ENCODE peak calls at places on chromosomes 13 and 19, in nine cellular contexts. One of them, this sample, is unnamed.

GRCh38 chr13:102940143-102940542 is 94.3 kb downstream of the ERCC5 start:
- DNase-seq in left cardiac atrium: no peak
- DNase-seq in activated CD4-positive, alpha-beta T cell treated with anti-CD3 and anti-CD28 coated beads for 36 hours: peak
- DNase-seq in pulmonary artery endothelial cell: no peak
- DNase-seq in EL: no peak
- DNase-seq in SHP77 treated with DMSO at 0.1 percent for 48 hours: no peak
- DNase-seq in fibroblast of gingiva: no peak
- DNase-seq in type B pancreatic cell: no peak
- DNase-seq in iris pigment epithelial cell: no peak
- DNase-seq in this sample: no peak

GRCh38 chr19:45767410-45767880 is 1.6 kb downstream of the SIX5 start:
- DNase-seq in left cardiac atrium: peak
- DNase-seq in activated CD4-positive, alpha-beta T cell treated with anti-CD3 and anti-CD28 coated beads for 36 hours: no peak
- DNase-seq in pulmonary artery endothelial cell: no peak
- DNase-seq in EL: peak
- DNase-seq in SHP77 treated with DMSO at 0.1 percent for 48 hours: no peak
- DNase-seq in fibroblast of gingiva: peak
- DNase-seq in type B pancreatic cell: peak
- DNase-seq in iris pigment epithelial cell: peak
- DNase-seq in this sample: no peak

GRCh38 chr13:29589234-29589633 is 6.3 kb downstream of the SLC7A1 start:
- DNase-seq in left cardiac atrium: no peak
- DNase-seq in activated CD4-positive, alpha-beta T cell treated with anti-CD3 and anti-CD28 coated beads for 36 hours: no peak
- DNase-seq in pulmonary artery endothelial cell: no peak
- DNase-seq in EL: peak
- DNase-seq in SHP77 treated with DMSO at 0.1 percent for 48 hours: no peak
- DNase-seq in fibroblast of gingiva: peak
- DNase-seq in type B pancreatic cell: no peak
- DNase-seq in iris pigment epithelial cell: peak
- DNase-seq in this sample: no peak

GRCh38 chr13:93079294-93079693 is 147.3 kb upstream of the GPC6 start:
- DNase-seq in left cardiac atrium: no peak
- DNase-seq in activated CD4-positive, alpha-beta T cell treated with anti-CD3 and anti-CD28 coated beads for 36 hours: no peak
- DNase-seq in pulmonary artery endothelial cell: no peak
- DNase-seq in EL: peak
- DNase-seq in SHP77 treated with DMSO at 0.1 percent for 48 hours: no peak
- DNase-seq in fibroblast of gingiva: peak
- DNase-seq in type B pancreatic cell: no peak
- DNase-seq in iris pigment epithelial cell: peak
- DNase-seq in this sample: no peak

GRCh38 chr19:6239871-6240676 is 39.7 kb downstream of the MLLT1 start:
- DNase-seq in left cardiac atrium: no peak
- DNase-seq in activated CD4-positive, alpha-beta T cell treated with anti-CD3 and anti-CD28 coated beads for 36 hours: no peak
- DNase-seq in pulmonary artery endothelial cell: no peak
- DNase-seq in EL: no peak
- DNase-seq in SHP77 treated with DMSO at 0.1 percent for 48 hours: no peak
- DNase-seq in fibroblast of gingiva: no peak
- DNase-seq in type B pancreatic cell: no peak
- DNase-seq in iris pigment epithelial cell: no peak
- DNase-seq in this sample: no peak

GRCh38 chr19:38309615-38310278 is 5.7 kb downstream of the C19orf33 start:
- DNase-seq in left cardiac atrium: no peak
- DNase-seq in activated CD4-positive, alpha-beta T cell treated with anti-CD3 and anti-CD28 coated beads for 36 hours: no peak
- DNase-seq in pulmonary artery endothelial cell: no peak
- DNase-seq in EL: no peak
- DNase-seq in SHP77 treated with DMSO at 0.1 percent for 48 hours: no peak
- DNase-seq in fibroblast of gingiva: no peak
- DNase-seq in type B pancreatic cell: no peak
- DNase-seq in iris pigment epithelial cell: no peak
- DNase-seq in this sample: no peak

GRCh38 chr13:100454876-100455275 is 133.7 kb downstream of the GGACT start:
- DNase-seq in left cardiac atrium: no peak
- DNase-seq in activated CD4-positive, alpha-beta T cell treated with anti-CD3 and anti-CD28 coated beads for 36 hours: peak
- DNase-seq in pulmonary artery endothelial cell: no peak
- DNase-seq in EL: peak
- DNase-seq in SHP77 treated with DMSO at 0.1 percent for 48 hours: no peak
- DNase-seq in fibroblast of gingiva: no peak
- DNase-seq in type B pancreatic cell: no peak
- DNase-seq in iris pigment epithelial cell: peak
- DNase-seq in this sample: no peak

GRCh38 chr19:36775768-36776167 is 3.2 kb upstream of the ZNF850 start:
- DNase-seq in left cardiac atrium: peak
- DNase-seq in activated CD4-positive, alpha-beta T cell treated with anti-CD3 and anti-CD28 coated beads for 36 hours: no peak
- DNase-seq in pulmonary artery endothelial cell: no peak
- DNase-seq in EL: no peak
- DNase-seq in SHP77 treated with DMSO at 0.1 percent for 48 hours: no peak
- DNase-seq in fibroblast of gingiva: no peak
- DNase-seq in type B pancreatic cell: no peak
- DNase-seq in iris pigment epithelial cell: peak
- DNase-seq in this sample: no peak

GRCh38 chr19:42469311-42470239 is 26.8 kb upstream of the CXCL17 start:
- DNase-seq in left cardiac atrium: no peak
- DNase-seq in activated CD4-positive, alpha-beta T cell treated with anti-CD3 and anti-CD28 coated beads for 36 hours: peak
- DNase-seq in pulmonary artery endothelial cell: no peak
- DNase-seq in EL: peak
- DNase-seq in SHP77 treated with DMSO at 0.1 percent for 48 hours: no peak
- DNase-seq in fibroblast of gingiva: no peak
- DNase-seq in type B pancreatic cell: no peak
- DNase-seq in iris pigment epithelial cell: peak
- DNase-seq in this sample: no peak

GRCh38 chr13:53012707-53013106 is 15.9 kb upstream of the OLFM4 start:
- DNase-seq in left cardiac atrium: no peak
- DNase-seq in activated CD4-positive, alpha-beta T cell treated with anti-CD3 and anti-CD28 coated beads for 36 hours: no peak
- DNase-seq in pulmonary artery endothelial cell: no peak
- DNase-seq in EL: no peak
- DNase-seq in SHP77 treated with DMSO at 0.1 percent for 48 hours: no peak
- DNase-seq in fibroblast of gingiva: no peak
- DNase-seq in type B pancreatic cell: no peak
- DNase-seq in iris pigment epithelial cell: no peak
- DNase-seq in this sample: no peak

GRCh38 chr13:51638497-51638871 is 54.2 kb downstream of the WDFY2 start:
- DNase-seq in left cardiac atrium: no peak
- DNase-seq in activated CD4-positive, alpha-beta T cell treated with anti-CD3 and anti-CD28 coated beads for 36 hours: no peak
- DNase-seq in pulmonary artery endothelial cell: no peak
- DNase-seq in EL: peak
- DNase-seq in SHP77 treated with DMSO at 0.1 percent for 48 hours: no peak
- DNase-seq in fibroblast of gingiva: no peak
- DNase-seq in type B pancreatic cell: no peak
- DNase-seq in iris pigment epithelial cell: peak
- DNase-seq in this sample: no peak

GRCh38 chr19:49890349-49891311 is 6.1 kb downstream of the IL4I1 start:
- DNase-seq in left cardiac atrium: no peak
- DNase-seq in activated CD4-positive, alpha-beta T cell treated with anti-CD3 and anti-CD28 coated beads for 36 hours: peak
- DNase-seq in pulmonary artery endothelial cell: no peak
- DNase-seq in EL: no peak
- DNase-seq in SHP77 treated with DMSO at 0.1 percent for 48 hours: peak
- DNase-seq in fibroblast of gingiva: no peak
- DNase-seq in type B pancreatic cell: no peak
- DNase-seq in iris pigment epithelial cell: no peak
- DNase-seq in this sample: no peak

GRCh38 chr19:28582344-28582743 is 630.6 kb downstream of the UQCRFS1 start:
- DNase-seq in left cardiac atrium: no peak
- DNase-seq in activated CD4-positive, alpha-beta T cell treated with anti-CD3 and anti-CD28 coated beads for 36 hours: no peak
- DNase-seq in pulmonary artery endothelial cell: no peak
- DNase-seq in EL: no peak
- DNase-seq in SHP77 treated with DMSO at 0.1 percent for 48 hours: no peak
- DNase-seq in fibroblast of gingiva: no peak
- DNase-seq in type B pancreatic cell: no peak
- DNase-seq in iris pigment epithelial cell: no peak
- DNase-seq in this sample: no peak

GRCh38 chr19:41302624-41303351 is 7.2 kb upstream of the CCDC97 start:
- DNase-seq in left cardiac atrium: no peak
- DNase-seq in activated CD4-positive, alpha-beta T cell treated with anti-CD3 and anti-CD28 coated beads for 36 hours: peak
- DNase-seq in pulmonary artery endothelial cell: no peak
- DNase-seq in EL: no peak
- DNase-seq in SHP77 treated with DMSO at 0.1 percent for 48 hours: no peak
- DNase-seq in fibroblast of gingiva: no peak
- DNase-seq in type B pancreatic cell: no peak
- DNase-seq in iris pigment epithelial cell: no peak
- DNase-seq in this sample: no peak

GRCh38 chr19:38531515-38531914 is 86.2 kb downstream of the MAP4K1 start:
- DNase-seq in left cardiac atrium: no peak
- DNase-seq in activated CD4-positive, alpha-beta T cell treated with anti-CD3 and anti-CD28 coated beads for 36 hours: no peak
- DNase-seq in pulmonary artery endothelial cell: no peak
- DNase-seq in EL: no peak
- DNase-seq in SHP77 treated with DMSO at 0.1 percent for 48 hours: no peak
- DNase-seq in fibroblast of gingiva: no peak
- DNase-seq in type B pancreatic cell: no peak
- DNase-seq in iris pigment epithelial cell: no peak
- DNase-seq in this sample: no peak

GRCh38 chr19:46739290-46739771 is 6.5 kb upstream of the FKRP start:
- DNase-seq in left cardiac atrium: peak
- DNase-seq in activated CD4-positive, alpha-beta T cell treated with anti-CD3 and anti-CD28 coated beads for 36 hours: no peak
- DNase-seq in pulmonary artery endothelial cell: no peak
- DNase-seq in EL: no peak
- DNase-seq in SHP77 treated with DMSO at 0.1 percent for 48 hours: no peak
- DNase-seq in fibroblast of gingiva: no peak
- DNase-seq in type B pancreatic cell: no peak
- DNase-seq in iris pigment epithelial cell: no peak
- DNase-seq in this sample: no peak

GRCh38 chr13:29482504-29482903 is 113.0 kb downstream of the SLC7A1 start:
- DNase-seq in left cardiac atrium: no peak
- DNase-seq in activated CD4-positive, alpha-beta T cell treated with anti-CD3 and anti-CD28 coated beads for 36 hours: no peak
- DNase-seq in pulmonary artery endothelial cell: no peak
- DNase-seq in EL: no peak
- DNase-seq in SHP77 treated with DMSO at 0.1 percent for 48 hours: no peak
- DNase-seq in fibroblast of gingiva: no peak
- DNase-seq in type B pancreatic cell: no peak
- DNase-seq in iris pigment epithelial cell: no peak
- DNase-seq in this sample: no peak